ENCODE peak calls at places on chromosomes 7 and 10, in nine cellular contexts. G is Ammon's horn; Y is stimulated activated CD8-positive, alpha-beta memory T cell treated with anti-CD3 and anti-CD28 coated beads, Interleukin-7, amount 100 ng/mL, for 4 hours; O is cardiac fibroblast; I is neural progenitor cell; K is HCT116; B is activated CD8-positive, alpha-beta memory T cell treated with anti-CD3 and anti-CD28 coated beads, Interleukin-2, amount 50 U/mL, for 48 hours; Q is NCI-H2029; W is colonic mucosa. E is an unnamed sample.

GRCh38 chr7:69912141-69912540 is 313.9 kb downstream of the AUTS2 start:
- DNase-seq in G (no peak), Y (no peak), O (no peak), I (no peak), K (no peak), B (no peak), Q (no peak), W (no peak), E (no peak)

GRCh38 chr10:129525408-129525807 is 58.4 kb downstream of the MGMT start:
- DNase-seq in G (no peak), Y (no peak), O (peak), I (no peak), K (no peak), B (no peak), Q (no peak), W (no peak), E (no peak)

GRCh38 chr10:127922675-127923366 is 15.9 kb downstream of the PTPRE start:
- DNase-seq in G (peak), Y (no peak), O (peak), I (no peak), K (peak), B (no peak), Q (peak), W (no peak), E (no peak)

GRCh38 chr7:23956769-23957556 is 246.9 kb downstream of the STK31 start:
- DNase-seq in G (no peak), Y (no peak), O (no peak), I (peak), K (no peak), B (no peak), Q (no peak), W (no peak), E (no peak)

GRCh38 chr10:29895436-29895835 is 163.9 kb downstream of the JCAD start:
- DNase-seq in G (no peak), Y (no peak), O (peak), I (peak), K (no peak), B (no peak), Q (no peak), W (peak), E (peak)

GRCh38 chr10:3948843-3949242 is 163.8 kb upstream of the KLF6 start:
- DNase-seq in G (peak), Y (peak), O (peak), I (no peak), K (no peak), B (peak), Q (peak), W (no peak), E (no peak)

GRCh38 chr7:64879097-64879730 is 23.9 kb upstream of the ZNF273 start:
- DNase-seq in G (no peak), Y (no peak), O (no peak), I (no peak), K (no peak), B (no peak), Q (no peak), W (peak), E (no peak)

GRCh38 chr10:19874190-19874589 is 58.0 kb downstream of the PLXDC2 start:
- DNase-seq in G (no peak), Y (no peak), O (no peak), I (no peak), K (no peak), B (no peak), Q (no peak), W (no peak), E (no peak)

GRCh38 chr7:7239346-7239745 is 57.0 kb downstream of the C1GALT1 start:
- DNase-seq in G (no peak), Y (no peak), O (no peak), I (no peak), K (no peak), B (no peak), Q (no peak), W (no peak), E (no peak)

GRCh38 chr10:77236029-77236428 is 401.6 kb downstream of the KCNMA1 start:
- DNase-seq in G (no peak), Y (no peak), O (no peak), I (no peak), K (no peak), B (no peak), Q (no peak), W (no peak), E (no peak)

GRCh38 chr10:115129752-115130151 is 36.6 kb downstream of the ATRNL1 start:
- DNase-seq in G (peak), Y (no peak), O (peak), I (peak), K (peak), B (no peak), Q (no peak), W (no peak), E (peak)

GRCh38 chr7:82740246-82740848 is 296.8 kb upstream of the CACNA2D1 start:
- DNase-seq in G (peak), Y (no peak), O (peak), I (peak), K (peak), B (no peak), Q (peak), W (peak), E (peak)

GRCh38 chr10:81034376-81034775 is 496.7 kb downstream of the SH2D4B start:
- DNase-seq in G (no peak), Y (no peak), O (no peak), I (no peak), K (no peak), B (no peak), Q (no peak), W (no peak), E (no peak)

GRCh38 chr10:70656489-70656888 is 15.8 kb upstream of the ADAMTS14 start:
- DNase-seq in G (no peak), Y (peak), O (peak), I (no peak), K (no peak), B (peak), Q (no peak), W (no peak), E (no peak)

GRCh38 chr10:97399843-97400545 is 1.1 kb downstream of the RRP12 start:
- DNase-seq in G (no peak), Y (no peak), O (peak), I (peak), K (peak), B (no peak), Q (peak), W (peak), E (no peak)

GRCh38 chr7:32119790-32120196 is 49.6 kb upstream of the PDE1C start:
- DNase-seq in G (no peak), Y (no peak), O (no peak), I (no peak), K (no peak), B (no peak), Q (no peak), W (no peak), E (no peak)

GRCh38 chr7:155184923-155185322 is 112.8 kb upstream of the INSIG1 start:
- DNase-seq in G (no peak), Y (no peak), O (no peak), I (no peak), K (no peak), B (no peak), Q (no peak), W (no peak), E (no peak)

GRCh38 chr7:138919256-138919655 is 61.9 kb downstream of the KIAA1549 start:
- DNase-seq in G (no peak), Y (no peak), O (no peak), I (no peak), K (no peak), B (no peak), Q (no peak), W (no peak), E (no peak)

GRCh38 chr7:5634107-5634950 is 147.1 kb downstream of the RNF216 start:
- DNase-seq in G (peak), Y (no peak), O (peak), I (peak), K (no peak), B (no peak), Q (no peak), W (peak), E (peak)

GRCh38 chr10:47421057-47421952 is 37.2 kb upstream of the ZNF488 start:
- DNase-seq in G (no peak), Y (no peak), O (peak), I (no peak), K (peak), B (no peak), Q (no peak), W (no peak), E (no peak)

GRCh38 chr10:613217-613616 is 76.3 kb downstream of the DIP2C start:
- DNase-seq in G (no peak), Y (no peak), O (no peak), I (no peak), K (peak), B (no peak), Q (peak), W (peak), E (no peak)

GRCh38 chr7:5694221-5694754 is 87.2 kb downstream of the RNF216 start:
- DNase-seq in G (no peak), Y (no peak), O (peak), I (no peak), K (no peak), B (no peak), Q (no peak), W (no peak), E (no peak)

GRCh38 chr7:44533301-44534055 is 7.7 kb downstream of the NPC1L1 start:
- DNase-seq in G (no peak), Y (no peak), O (no peak), I (no peak), K (no peak), B (no peak), Q (peak), W (no peak), E (no peak)

GRCh38 chr10:119468542-119469324 is 73.8 kb downstream of the RGS10 start:
- DNase-seq in G (no peak), Y (no peak), O (no peak), I (no peak), K (no peak), B (no peak), Q (no peak), W (no peak), E (no peak)

GRCh38 chr10:31004611-31005193 is 27.0 kb downstream of the ZNF438 start:
- DNase-seq in G (no peak), Y (no peak), O (peak), I (no peak), K (no peak), B (no peak), Q (no peak), W (no peak), E (no peak)

GRCh38 chr7:30841801-30842541 is 69.7 kb upstream of the AQP1 start:
- DNase-seq in G (peak), Y (no peak), O (no peak), I (no peak), K (no peak), B (peak), Q (no peak), W (no peak), E (no peak)

GRCh38 chr7:30799206-30799975 is 28.2 kb downstream of the MINDY4 start:
- DNase-seq in G (no peak), Y (no peak), O (peak), I (no peak), K (no peak), B (no peak), Q (no peak), W (no peak), E (peak)

GRCh38 chr7:76020031-76020714 is 25.8 kb upstream of the TMEM120A start:
- DNase-seq in G (peak), Y (peak), O (peak), I (peak), K (peak), B (peak), Q (peak), W (peak), E (peak)

GRCh38 chr7:41979834-41980307 is 257.1 kb downstream of the GLI3 start:
- DNase-seq in G (no peak), Y (no peak), O (peak), I (peak), K (peak), B (no peak), Q (no peak), W (no peak), E (no peak)

GRCh38 chr10:71621783-71622526 is 97.6 kb downstream of the C10orf105 start:
- DNase-seq in G (peak), Y (no peak), O (peak), I (peak), K (peak), B (no peak), Q (no peak), W (no peak), E (no peak)

GRCh38 chr7:832968-833424 is 720 bp downstream of the SUN1 start:
- DNase-seq in G (no peak), Y (no peak), O (no peak), I (no peak), K (no peak), B (no peak), Q (no peak), W (no peak), E (no peak)

GRCh38 chr10:71398991-71399375 is 2.3 kb downstream of the CDH23 start:
- DNase-seq in G (no peak), Y (no peak), O (no peak), I (no peak), K (no peak), B (peak), Q (no peak), W (no peak), E (no peak)

GRCh38 chr7:2939193-2939885 is 95.2 kb upstream of the GNA12 start:
- DNase-seq in G (no peak), Y (no peak), O (peak), I (no peak), K (no peak), B (peak), Q (no peak), W (no peak), E (no peak)

GRCh38 chr10:122368502-122369254 is 5.8 kb upstream of the PLEKHA1 start:
- DNase-seq in G (peak), Y (no peak), O (peak), I (peak), K (no peak), B (no peak), Q (no peak), W (peak), E (no peak)

GRCh38 chr7:94874036-94874745 is 33.2 kb upstream of the PPP1R9A start:
- DNase-seq in G (no peak), Y (no peak), O (no peak), I (no peak), K (no peak), B (no peak), Q (no peak), W (no peak), E (no peak)

GRCh38 chr7:44713141-44713540 is 35.5 kb upstream of the ZMIZ2 start:
- DNase-seq in G (no peak), Y (no peak), O (no peak), I (no peak), K (no peak), B (no peak), Q (no peak), W (no peak), E (no peak)